ENCODE peak calls at places on chromosomes 12 and 14, in six cellular contexts. A is H1, E is transverse colon, N is SK-N-SH, Y is HepG2, D is K562. P is an unnamed sample.

GRCh38 chr12:29429999-29430698 is 49.2 kb upstream of the ERGIC2 start:
- DNase-seq in N (no peak), Y (no peak), A (no peak), E (no peak), D (no peak), P (peak)

GRCh38 chr14:77409131-77409533 is 14.2 kb downstream of the NOXRED1 start:
- DNase-seq in E (peak), A (no peak), Y (peak), D (no peak), N (no peak), P (no peak)

GRCh38 chr14:105299654-105300541 is 903 bp downstream of the BRF1 start:
- DNase-seq in A (no peak), D (no peak), Y (no peak), N (peak), E (peak), P (peak)

GRCh38 chr12:14138495-14138894 is 157.1 kb upstream of the GRIN2B start:
- DNase-seq in E (no peak), A (no peak), D (peak), Y (no peak), N (peak), P (no peak)

GRCh38 chr14:74852922-74853530 is 22.9 kb downstream of the PROX2 start:
- DNase-seq in N (no peak), D (no peak), A (no peak), Y (no peak), E (no peak), P (no peak)

GRCh38 chr12:120972870-120973543 is 5.3 kb upstream of the HNF1A start:
- DNase-seq in Y (peak), E (no peak), D (no peak), N (no peak), A (peak), P (no peak)

GRCh38 chr14:76181546-76181945 is 29.8 kb downstream of the GPATCH2L start:
- DNase-seq in E (no peak), D (no peak), Y (peak), A (no peak), N (peak), P (no peak)

GRCh38 chr14:102796661-102797190 is 19.5 kb downstream of the TRAF3 start:
- DNase-seq in D (no peak), Y (no peak), A (no peak), N (no peak), E (no peak), P (no peak)

GRCh38 chr14:73613419-73613963 is 1.2 kb downstream of the ACOT6 start:
- DNase-seq in E (no peak), N (no peak), A (no peak), D (no peak), Y (peak), P (no peak)

GRCh38 chr14:70921669-70922068 is 14.4 kb downstream of the PCNX1 start:
- DNase-seq in E (no peak), A (no peak), D (no peak), Y (no peak), N (no peak), P (no peak)

GRCh38 chr14:96038920-96039632 is at the start of gene C14orf132:
- DNase-seq in D (peak), E (peak), Y (no peak), N (peak), A (no peak), P (peak)

GRCh38 chr14:91258021-91258618 is 13.6 kb upstream of the GPR68 start:
- DNase-seq in N (no peak), Y (no peak), E (peak), D (no peak), A (no peak), P (no peak)

GRCh38 chr12:92538970-92539749 is 163.6 kb upstream of the PLEKHG7 start:
- DNase-seq in Y (no peak), N (no peak), A (no peak), D (peak), E (no peak), P (no peak)

GRCh38 chr14:64680013-64680674 is 24.1 kb upstream of the PLEKHG3 start:
- DNase-seq in Y (no peak), N (no peak), E (peak), A (no peak), D (no peak), P (no peak)

GRCh38 chr14:55638665-55639064 is 58.7 kb downstream of the KTN1 start:
- DNase-seq in Y (no peak), E (no peak), N (no peak), D (no peak), A (no peak), P (no peak)

GRCh38 chr14:30528119-30528518 is 30.8 kb upstream of the G2E3 start:
- DNase-seq in E (no peak), D (no peak), A (no peak), N (no peak), Y (peak), P (no peak)

GRCh38 chr12:4909734-4910501 is at the start of gene KCNA1:
- DNase-seq in E (no peak), D (no peak), A (no peak), Y (no peak), N (peak), P (no peak)

DNA sequence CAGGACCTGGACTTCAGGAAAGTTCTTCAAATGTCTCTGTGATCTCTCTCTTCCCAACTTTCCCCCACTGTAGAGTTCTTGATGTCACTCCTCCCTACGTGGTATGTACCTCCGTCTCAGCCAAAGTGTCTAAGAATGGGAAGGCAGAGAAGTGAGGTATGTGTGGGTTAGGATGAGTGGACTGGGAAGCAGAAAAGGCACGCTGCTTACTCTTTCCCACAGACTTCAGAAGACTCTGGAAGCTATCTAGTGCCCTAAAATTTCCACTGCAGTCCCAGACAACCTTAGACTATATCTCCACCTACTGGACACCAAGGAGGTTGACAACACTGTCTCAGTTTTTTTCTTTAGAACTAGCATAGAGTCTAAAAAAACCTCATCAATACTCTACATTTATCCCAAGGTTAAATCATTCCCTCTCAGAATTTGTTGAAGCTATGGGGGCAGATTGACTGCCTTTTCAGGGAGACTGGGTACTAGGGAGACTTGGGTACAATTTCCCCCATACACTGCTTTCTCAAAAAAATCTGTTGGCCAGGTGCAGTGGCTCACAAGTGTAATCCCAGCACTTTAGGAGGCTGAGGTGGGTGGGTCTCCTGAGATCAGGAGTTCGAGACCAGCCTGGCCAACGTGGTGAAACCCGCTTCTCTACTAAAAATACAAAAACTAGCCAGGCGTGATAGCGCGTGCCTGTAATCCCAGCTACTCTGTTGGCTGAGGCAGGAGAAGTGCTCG is 20.6 kb upstream of the ITGA5 start:
- DNase-seq in N (peak), Y (peak), D (peak), E (no peak), A (no peak), P (no peak)
- TF ChIP-seq EP300 in N (no peak), Y (no peak), D (no peak), E (no peak), A (no peak), P (no peak)

GRCh38 chr14:24331731-24332093 is 3.2 kb downstream of the ADCY4 start:
- DNase-seq in Y (no peak), N (no peak), E (no peak), D (no peak), A (no peak), P (no peak)

GRCh38 chr14:24329736-24330135 is 5.1 kb downstream of the ADCY4 start:
- DNase-seq in Y (no peak), N (no peak), A (no peak), E (peak), D (no peak), P (no peak)

GRCh38 chr14:24330973-24331674 is 3.7 kb downstream of the ADCY4 start:
- DNase-seq in N (no peak), E (no peak), A (no peak), D (no peak), Y (no peak), P (no peak)

GRCh38 chr14:24334431-24335271 is at the start of gene ADCY4:
- DNase-seq in Y (no peak), N (peak), D (no peak), A (no peak), E (no peak), P (peak)

DNA sequence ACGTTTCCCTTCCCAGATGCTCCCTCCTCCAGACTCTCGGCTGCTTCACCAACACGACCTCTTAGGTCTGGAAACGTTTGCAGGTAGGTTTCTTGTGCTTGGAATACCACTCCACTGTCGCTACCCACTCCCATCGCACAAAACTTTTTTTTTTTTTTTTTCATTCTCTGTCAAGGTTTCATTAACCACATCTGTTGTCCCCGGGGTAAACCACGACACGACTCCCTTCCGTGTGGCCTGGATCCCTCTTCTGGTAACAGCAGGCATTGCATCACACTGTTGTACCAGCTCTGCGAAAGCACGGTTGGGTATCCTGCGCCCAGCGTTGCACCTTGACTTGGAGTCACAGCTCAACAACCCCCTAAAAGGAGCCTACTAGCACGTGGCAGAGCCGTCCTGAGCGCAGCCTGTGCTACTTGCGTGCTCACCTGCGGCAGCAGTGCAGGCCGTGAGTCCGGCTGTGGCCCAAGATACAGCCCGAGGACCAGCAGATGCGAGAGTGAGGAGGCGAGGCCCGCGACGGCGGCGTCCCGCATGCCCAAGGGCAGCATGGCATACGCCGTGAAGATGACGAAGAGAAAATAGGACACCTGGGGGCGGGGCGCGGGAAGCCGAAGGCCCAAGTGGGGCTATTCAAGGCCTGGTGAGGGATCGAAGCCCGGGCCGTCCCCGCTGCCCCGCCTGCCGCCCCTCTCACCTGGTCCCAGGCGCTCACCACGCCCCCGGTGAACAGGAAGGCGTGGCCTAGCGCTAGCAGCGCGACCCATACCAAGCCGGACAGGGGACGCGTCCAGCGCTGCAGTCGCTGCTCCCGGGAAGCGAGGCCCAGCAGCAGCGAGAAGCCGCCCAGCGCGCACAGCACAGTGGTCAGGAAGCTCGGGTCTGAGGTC is 2.5 kb downstream of the ADCY4 start:
- DNase-seq in D (peak), N (peak), E (peak), A (peak), Y (peak), P (peak)
- H3K4me3 ChIP-seq in D (peak), N (no peak), E (peak), A (peak), Y (peak), P (peak)

GRCh38 chr12:51263341-51263740 is 6.9 kb downstream of the SMAGP start:
- DNase-seq in Y (no peak), N (no peak), D (no peak), E (no peak), A (no peak), P (peak)
- H3K27ac ChIP-seq in Y (no peak), N (peak), D (no peak), E (no peak), A (no peak), P (no peak)

GRCh38 chr14:93984070-93984469 is 7.7 kb upstream of the ASB2 start:
- DNase-seq in D (no peak), Y (no peak), A (no peak), N (no peak), E (no peak), P (no peak)
- TF ChIP-seq EP300 in D (no peak), Y (no peak), A (no peak), N (no peak), E (no peak), P (no peak)

DNA sequence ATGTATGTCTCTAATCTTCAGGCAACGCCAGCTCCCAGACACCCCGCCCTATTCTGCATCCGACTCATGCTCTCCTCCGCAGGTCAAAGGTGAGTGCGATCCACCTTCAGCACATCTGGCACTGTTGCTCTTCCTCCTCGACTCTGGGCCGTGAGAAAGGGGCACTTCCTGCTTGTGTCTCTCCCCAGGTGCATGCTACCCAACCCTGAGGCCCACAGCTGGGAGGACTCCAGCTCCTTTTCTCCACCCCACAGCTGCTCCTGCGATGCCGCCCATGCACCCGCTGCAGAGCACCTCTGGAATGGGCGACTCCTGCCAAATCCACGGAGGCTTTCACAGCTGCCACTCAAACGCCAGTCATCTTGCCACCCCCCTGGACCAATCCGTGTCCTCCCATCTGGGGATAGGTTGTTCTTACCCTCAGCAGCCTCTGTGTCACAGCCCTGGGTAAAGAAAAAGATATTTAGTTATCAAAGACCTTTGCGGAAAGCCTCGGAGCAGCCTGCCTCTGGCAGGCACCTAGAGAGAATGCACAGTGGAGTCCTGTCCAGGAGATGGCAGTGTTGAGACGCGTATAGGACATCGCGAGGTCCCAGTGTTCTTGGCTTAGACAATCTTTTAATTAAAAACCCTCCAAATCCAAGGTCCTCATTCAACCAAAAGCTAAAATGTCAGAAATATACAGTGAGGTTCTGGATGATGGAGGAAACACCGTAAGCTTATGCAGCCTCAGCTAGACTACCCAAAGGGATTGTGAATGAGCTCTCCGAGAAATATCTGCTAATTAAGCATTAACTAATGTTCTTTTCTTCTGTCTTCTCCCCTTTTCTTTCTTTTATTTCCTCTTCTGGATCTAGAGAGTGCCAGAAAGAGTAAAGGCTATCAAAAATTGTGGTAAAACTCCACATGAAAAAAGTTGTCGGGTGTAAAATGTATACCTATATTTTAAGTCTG is 54.3 kb downstream of the MYRFL start:
- DNase-seq in Y (peak), D (peak), E (peak), N (peak), A (no peak), P (no peak)
- H3K4me3 ChIP-seq in Y (no peak), D (no peak), E (no peak), N (peak), A (no peak), P (peak)

DNA sequence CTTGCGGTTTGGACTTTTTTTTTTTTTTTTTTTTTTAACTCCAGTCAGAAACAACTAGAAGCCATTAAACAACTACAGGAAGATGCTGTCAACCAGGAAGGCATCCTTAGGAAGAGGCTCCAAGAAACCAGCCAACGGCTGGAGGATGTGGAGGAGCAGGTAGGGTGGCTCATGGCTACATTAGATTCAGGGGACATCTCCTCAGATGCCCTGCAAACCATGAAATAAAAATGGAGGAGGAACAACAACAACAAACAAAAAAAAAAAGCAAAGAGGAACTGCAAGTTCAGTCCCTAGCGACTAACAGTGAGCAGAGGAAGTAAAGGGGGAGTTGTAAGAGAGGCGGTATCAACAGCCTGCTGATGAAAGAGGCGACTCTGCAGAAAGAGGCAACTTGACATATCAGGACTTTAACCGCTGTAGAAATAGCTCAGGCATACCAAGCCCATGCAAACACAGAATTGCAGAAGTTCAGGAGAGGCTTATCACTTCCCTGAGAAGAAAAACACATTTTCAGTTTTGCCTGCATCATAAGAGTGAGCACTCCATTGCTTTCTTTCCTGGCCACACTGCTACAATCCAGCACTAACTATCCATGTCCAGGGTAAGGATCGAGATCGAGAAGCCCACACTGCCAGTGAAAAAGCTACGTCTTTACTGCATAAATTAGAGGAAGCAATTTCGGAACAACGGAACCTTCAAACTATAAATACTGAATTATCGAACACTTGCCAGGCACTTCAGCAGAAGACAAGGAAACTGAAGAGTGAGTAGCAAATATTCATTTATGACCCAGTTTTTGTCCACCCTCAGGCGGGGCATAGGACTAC is 103.5 kb upstream of the BCAT1 start:
- DNase-seq in Y (peak), D (peak), E (peak), N (no peak), A (no peak), P (no peak)
- H3K27ac ChIP-seq in Y (no peak), D (peak), E (peak), N (no peak), A (no peak), P (peak)

DNA sequence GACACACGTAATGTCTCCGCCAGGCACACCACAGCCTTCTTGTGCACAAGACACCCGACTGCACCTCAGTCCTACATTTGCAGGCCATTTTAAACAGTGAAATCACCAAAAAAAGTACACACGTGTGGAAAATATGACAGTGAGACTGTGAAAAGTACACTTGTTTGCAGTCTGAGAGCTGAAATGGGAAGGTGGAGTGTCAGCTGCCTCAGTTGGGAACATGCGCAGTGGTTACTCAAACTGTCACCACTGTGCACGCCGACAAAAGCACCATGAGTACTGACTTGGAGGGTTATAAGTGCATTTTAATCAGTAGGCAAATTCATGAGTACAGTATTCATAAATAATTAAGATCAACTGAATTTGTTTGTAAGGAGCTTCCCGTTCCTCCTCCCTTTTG is 15.8 kb downstream of the VPS33A start:
- DNase-seq in Y (no peak), N (no peak), D (no peak), A (no peak), E (no peak), P (no peak)
- TF ChIP-seq EP300 in Y (no peak), N (no peak), D (no peak), A (no peak), E (no peak), P (no peak)

DNA sequence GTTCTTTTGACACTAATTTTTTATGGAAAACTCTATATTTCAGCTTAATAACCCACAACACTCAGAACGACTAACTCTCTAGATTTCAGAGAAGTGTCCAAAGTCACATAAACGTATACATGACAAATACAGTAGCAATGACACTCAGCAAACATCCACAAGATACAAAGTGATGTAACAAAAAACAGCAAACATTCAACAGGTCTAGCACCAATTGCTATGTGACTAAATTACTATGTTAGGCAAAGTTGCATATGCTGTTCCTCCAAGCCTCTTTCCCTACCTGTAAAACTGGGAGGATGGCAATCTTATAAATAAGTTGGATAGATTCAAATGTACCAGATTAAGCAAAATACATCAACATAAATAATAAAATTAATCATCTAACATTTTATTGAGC is 1.7 kb downstream of the RECQL start:
- DNase-seq in N (no peak), D (no peak), E (no peak), Y (no peak), A (no peak), P (no peak)
- H3K4me3 ChIP-seq in N (peak), D (no peak), E (no peak), Y (no peak), A (peak), P (no peak)

P was measured in suprapubic skin.